ENCODE peak calls at places on chromosome 21, in ten cellular contexts. Q, S, K, M, J, O, B, C, I and V are unnamed samples.

GRCh38 chr21:29181799-29182470 is 51.5 kb downstream of the MAP3K7CL start:
- DNase-seq in B (no peak), C (peak), I (no peak), O (peak), Q (no peak), S (peak), J (peak), K (no peak), M (no peak), V (peak)

GRCh38 chr21:35257413-35257812 is 208.3 kb upstream of the RUNX1 start:
- DNase-seq in M (peak), C (no peak), J (no peak), Q (peak), I (peak), K (peak), S (no peak), O (peak), B (no peak), V (peak)

GRCh38 chr21:19120591-19120990 is 717.0 kb upstream of the TMPRSS15 start:
- DNase-seq in C (no peak), J (no peak), B (no peak), Q (no peak), M (no peak), S (no peak), I (no peak), K (no peak), O (no peak), V (no peak)

GRCh38 chr21:16169102-16169511 is 439.3 kb downstream of the USP25 start:
- DNase-seq in J (no peak), M (no peak), I (no peak), K (no peak), B (no peak), C (no peak), Q (no peak), S (peak), O (peak), V (no peak)

GRCh38 chr21:15701845-15702244 is 27.9 kb upstream of the USP25 start:
- DNase-seq in Q (no peak), J (no peak), M (no peak), K (no peak), I (no peak), B (no peak), S (no peak), C (no peak), O (no peak), V (no peak)

GRCh38 chr21:27569091-27569490 is 602.2 kb upstream of the ADAMTS5 start:
- DNase-seq in C (no peak), Q (no peak), O (no peak), K (no peak), S (no peak), J (no peak), I (no peak), M (no peak), B (no peak), V (no peak)

GRCh38 chr21:25626752-25627151 is 12.3 kb upstream of the JAM2 start:
- DNase-seq in C (no peak), S (no peak), M (no peak), O (peak), I (no peak), K (peak), J (no peak), Q (peak), B (no peak), V (peak)

GRCh38 chr21:33036430-33037162 is 10.9 kb downstream of the OLIG2 start:
- DNase-seq in C (no peak), K (no peak), J (no peak), O (peak), S (no peak), B (no peak), M (no peak), I (no peak), Q (no peak), V (peak)

GRCh38 chr21:34320006-34320405 is 43.8 kb upstream of the KCNE2 start:
- DNase-seq in J (no peak), M (no peak), Q (no peak), C (no peak), I (no peak), O (no peak), B (no peak), K (no peak), S (no peak), V (no peak)

GRCh38 chr21:8991088-8991907 is 1530.1 kb upstream of the TPTE start:
- DNase-seq in I (no peak), M (no peak), C (no peak), J (peak), K (no peak), S (no peak), Q (no peak), O (no peak), B (no peak), V (no peak)

GRCh38 chr21:15058718-15059316 is 6.0 kb downstream of the NRIP1 start:
- DNase-seq in K (no peak), S (peak), C (no peak), B (no peak), Q (no peak), O (peak), M (no peak), I (no peak), J (no peak), V (peak)

GRCh38 chr21:33948096-33948950 is 32.7 kb upstream of the ATP5PO start:
- DNase-seq in I (peak), S (no peak), M (peak), K (peak), C (peak), O (peak), B (peak), Q (no peak), J (no peak), V (peak)

GRCh38 chr21:14072761-14073535 is 137.8 kb downstream of the LIPI start:
- DNase-seq in M (no peak), B (no peak), S (no peak), C (no peak), Q (no peak), I (no peak), O (no peak), K (no peak), J (no peak), V (no peak)

GRCh38 chr21:46550511-46550941 is 54.4 kb downstream of the S100B start:
- DNase-seq in I (no peak), Q (no peak), S (no peak), M (no peak), O (no peak), B (no peak), J (no peak), C (no peak), K (no peak), V (no peak)

GRCh38 chr21:34029724-34030528 is 43.5 kb upstream of the MRPS6 start:
- DNase-seq in J (peak), K (no peak), Q (peak), M (no peak), I (peak), S (no peak), O (peak), C (peak), B (no peak), V (peak)

GRCh38 chr21:33655591-33656221 is 13.4 kb downstream of the ITSN1 start:
- DNase-seq in B (no peak), J (no peak), S (no peak), K (no peak), C (peak), Q (no peak), O (peak), I (peak), M (no peak), V (peak)

GRCh38 chr21:26072891-26073615 is 97.5 kb downstream of the APP start:
- DNase-seq in I (no peak), B (no peak), C (no peak), M (no peak), J (no peak), S (peak), O (peak), K (no peak), Q (no peak), V (peak)

GRCh38 chr21:35170818-35171217 is 121.7 kb upstream of the RUNX1 start:
- DNase-seq in M (no peak), C (no peak), S (no peak), B (no peak), I (no peak), Q (no peak), O (no peak), K (no peak), J (no peak), V (no peak)

GRCh38 chr21:15749868-15750174 is 20.0 kb downstream of the USP25 start:
- DNase-seq in M (no peak), Q (no peak), I (no peak), B (no peak), K (no peak), S (no peak), J (no peak), O (peak), C (no peak), V (no peak)

GRCh38 chr21:44013380-44014088 is 1.4 kb downstream of the TRAPPC10 start:
- DNase-seq in C (no peak), K (no peak), I (peak), O (no peak), Q (no peak), J (no peak), B (no peak), S (no peak), M (no peak), V (peak)

GRCh38 chr21:26557106-26557505 is 16.0 kb downstream of the CYYR1 start:
- DNase-seq in Q (no peak), K (no peak), I (no peak), S (no peak), J (no peak), M (no peak), O (no peak), B (no peak), C (no peak), V (no peak)

GRCh38 chr21:31136891-31137290 is 98.6 kb upstream of the KRTAP19-8 start:
- DNase-seq in C (no peak), I (no peak), S (no peak), M (no peak), J (no peak), K (no peak), Q (no peak), B (no peak), O (peak), V (no peak)

GRCh38 chr21:31289702-31290101 is 54.4 kb downstream of the TIAM1 start:
- DNase-seq in B (no peak), K (no peak), S (no peak), J (no peak), M (no peak), O (no peak), I (no peak), Q (no peak), C (no peak), V (no peak)

GRCh38 chr21:33750017-33750416 is 107.7 kb downstream of the ITSN1 start:
- DNase-seq in I (no peak), C (no peak), Q (peak), O (no peak), K (no peak), M (no peak), J (no peak), B (no peak), S (no peak), V (no peak)

GRCh38 chr21:35475768-35476167 is 426.7 kb upstream of the RUNX1 start:
- DNase-seq in C (no peak), M (no peak), I (no peak), O (peak), B (no peak), S (no peak), Q (no peak), J (no peak), K (no peak), V (peak)

GRCh38 chr21:17611414-17612022 is 1.2 kb downstream of the BTG3 start:
- DNase-seq in K (peak), O (peak), I (peak), Q (peak), J (peak), M (peak), C (peak), S (peak), B (peak), V (peak)

GRCh38 chr21:44093761-44094160 is 13.4 kb upstream of the PWP2 start:
- DNase-seq in K (no peak), S (no peak), O (no peak), M (no peak), I (peak), Q (no peak), J (no peak), C (no peak), B (no peak), V (no peak)

GRCh38 chr21:14943636-14944035 is 121.2 kb downstream of the NRIP1 start:
- DNase-seq in Q (no peak), K (no peak), M (no peak), B (no peak), C (no peak), J (no peak), O (no peak), I (no peak), S (no peak), V (no peak)

GRCh38 chr21:44438531-44439210 is 16.6 kb upstream of the LRRC3 start:
- DNase-seq in C (no peak), J (no peak), B (no peak), O (no peak), I (no peak), S (no peak), Q (peak), K (peak), M (peak), V (no peak)

GRCh38 chr21:35333831-35334593 is 284.9 kb upstream of the RUNX1 start:
- DNase-seq in B (no peak), K (no peak), C (no peak), O (no peak), M (no peak), S (no peak), J (no peak), Q (no peak), I (no peak), V (no peak)

GRCh38 chr21:29232601-29233541 is 65.9 kb upstream of the BACH1 start:
- DNase-seq in M (no peak), I (no peak), O (peak), J (no peak), B (no peak), S (no peak), C (no peak), K (no peak), Q (no peak), V (peak)

GRCh38 chr21:23921670-23922418 is 1685.4 kb downstream of the MRPL39 start:
- DNase-seq in M (no peak), C (no peak), K (no peak), J (no peak), O (no peak), S (no peak), I (no peak), Q (no peak), B (no peak), V (no peak)

DNA sequence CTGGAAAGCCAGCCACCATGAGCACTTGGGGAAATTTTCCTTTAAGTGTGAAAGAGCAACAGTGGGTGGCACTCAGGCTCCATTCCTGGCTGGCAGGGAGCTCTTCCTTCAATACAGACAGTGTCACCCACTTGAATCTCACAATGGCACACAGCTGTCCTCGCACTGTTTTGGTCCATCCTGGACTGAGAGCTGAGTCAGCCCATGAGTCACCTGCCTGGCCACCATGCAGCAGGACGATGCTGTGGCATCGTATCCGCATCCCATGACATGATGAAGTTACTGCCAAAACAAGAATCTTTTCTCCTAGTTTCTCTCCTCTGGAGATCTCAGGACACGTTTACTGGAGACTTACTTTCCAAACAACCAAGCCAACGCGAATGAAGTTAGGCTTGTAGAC is 6.0 kb downstream of the TMPRSS2 start:
- DNase-seq in B (no peak), O (no peak), I (no peak), C (no peak), Q (no peak), K (no peak), M (no peak), S (no peak), J (no peak), V (no peak)
- TF ChIP-seq CTCF in B (no peak), O (no peak), I (no peak), C (no peak), Q (no peak), K (no peak), M (no peak), S (no peak), J (peak), V (no peak)

GRCh38 chr21:42520628-42521253 is 7.1 kb downstream of the SLC37A1 start:
- DNase-seq in Q (no peak), K (no peak), S (no peak), J (no peak), I (no peak), M (no peak), B (no peak), O (peak), C (no peak), V (no peak)
- TF ChIP-seq CTCF in Q (no peak), K (peak), S (peak), J (peak), I (no peak), M (no peak), B (peak), O (peak), C (peak), V (peak)

GRCh38 chr21:21387891-21388290 is 389.7 kb downstream of the NCAM2 start:
- DNase-seq in C (no peak), Q (no peak), K (no peak), M (no peak), I (no peak), J (no peak), O (no peak), S (no peak), B (no peak), V (no peak)
- TF ChIP-seq CTCF in C (no peak), Q (no peak), K (no peak), M (no peak), I (no peak), J (no peak), O (no peak), S (no peak), B (no peak), V (no peak)

DNA sequence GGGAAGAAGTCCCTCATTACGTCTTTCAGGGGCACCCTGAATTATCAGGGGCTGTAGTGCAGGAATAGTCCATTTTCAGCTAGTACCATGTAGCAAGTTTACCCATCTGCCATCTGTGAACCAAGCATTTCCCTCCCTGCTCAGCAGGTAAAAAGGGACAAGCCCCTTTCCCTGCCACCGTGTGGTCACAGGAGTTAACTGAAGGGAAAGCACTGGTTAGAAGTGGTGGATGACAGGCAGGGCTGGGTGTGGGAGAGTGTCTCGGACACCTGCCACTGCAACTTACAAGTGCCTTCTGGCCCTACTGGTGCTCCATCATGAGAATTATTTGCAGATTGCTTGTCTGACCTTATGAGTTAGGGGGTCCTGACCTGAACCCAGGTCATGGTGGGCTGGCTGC is 32.0 kb upstream of the IGSF5 start:
- DNase-seq in M (no peak), C (peak), I (peak), B (no peak), S (no peak), Q (no peak), J (peak), K (no peak), O (no peak), V (no peak)
- TF ChIP-seq CTCF in M (no peak), C (no peak), I (no peak), B (peak), S (no peak), Q (no peak), J (no peak), K (no peak), O (no peak), V (no peak)

GRCh38 chr21:45549670-45550463 is 7.6 kb upstream of the SLC19A1 start:
- DNase-seq in S (no peak), O (no peak), Q (no peak), J (no peak), I (no peak), C (no peak), K (no peak), B (no peak), M (peak), V (no peak)
- TF ChIP-seq CTCF in S (no peak), O (no peak), Q (no peak), J (no peak), I (no peak), C (no peak), K (no peak), B (no peak), M (no peak), V (no peak)

GRCh38 chr21:37563641-37564340 is 197.2 kb downstream of the DYRK1A start:
- DNase-seq in B (peak), S (peak), O (peak), J (no peak), I (peak), C (peak), M (peak), Q (peak), K (peak), V (peak)
- TF ChIP-seq CTCF in B (no peak), S (peak), O (peak), J (no peak), I (no peak), C (peak), M (peak), Q (peak), K (peak), V (peak)

GRCh38 chr21:39852021-39852721 is 15.1 kb upstream of the PCP4 start:
- DNase-seq in S (no peak), J (no peak), I (no peak), C (no peak), Q (no peak), O (no peak), B (no peak), K (no peak), M (no peak), V (no peak)

GRCh38 chr21:39851219-39851618 is 16.0 kb upstream of the PCP4 start:
- DNase-seq in K (no peak), O (no peak), Q (no peak), I (no peak), J (no peak), B (no peak), S (no peak), M (no peak), C (no peak), V (no peak)

GRCh38 chr21:39850333-39850732 is 16.9 kb upstream of the PCP4 start:
- DNase-seq in Q (no peak), S (no peak), J (no peak), K (no peak), C (no peak), I (no peak), M (no peak), O (no peak), B (no peak), V (no peak)

GRCh38 chr21:39852726-39853510 is 14.3 kb upstream of the PCP4 start:
- DNase-seq in O (no peak), K (no peak), M (no peak), J (no peak), B (no peak), Q (no peak), C (no peak), I (no peak), S (no peak), V (no peak)

GRCh38 chr21:39854572-39854971 is 12.7 kb upstream of the PCP4 start:
- DNase-seq in B (no peak), M (no peak), O (no peak), C (no peak), K (no peak), I (no peak), J (no peak), S (no peak), Q (no peak), V (no peak)
- TF ChIP-seq CTCF in B (no peak), M (no peak), O (no peak), C (no peak), K (no peak), I (no peak), J (no peak), S (no peak), Q (no peak), V (no peak)